ENCODE peak calls at places on chromosomes 1 and 21, in five cellular contexts. A is iPS DF 19.7; W is stimulated activated CD4-positive, alpha-beta T cell treated with anti-CD3 and anti-CD28 coated beads, Interleukin-15, amount 100 ng/mL, for 1 hour; Z is putamen; N is cerebellar cortex. X is an unnamed sample.

GRCh38 chr1:41735587-41736290 is 183.0 kb downstream of the HIVEP3 start:
- DNase-seq in A (no peak), W (no peak), N (peak; percentile 48), Z (peak; percentile 78), X (no peak)

GRCh38 chr1:116961599-116961998 is 40.0 kb upstream of the CD101 start:
- DNase-seq in A (no peak), N (no peak), W (no peak), Z (no peak), X (no peak)

GRCh38 chr21:28439852-28440251 is 552.8 kb downstream of the LTN1 start:
- DNase-seq in A (no peak), W (no peak), N (no peak), Z (no peak), X (no peak)

GRCh38 chr1:4654764-4655673 is 610 bp downstream of the AJAP1 start:
- DNase-seq in Z (no peak), W (no peak), A (no peak), N (no peak), X (no peak)

GRCh38 chr1:3312894-3313578 is 141.4 kb upstream of the ARHGEF16 start:
- DNase-seq in N (no peak), Z (no peak), A (no peak), W (peak; percentile 42), X (peak; percentile 95)

GRCh38 chr21:25424045-25424444 is 183.2 kb downstream of the MRPL39 start:
- DNase-seq in N (no peak), A (no peak), Z (no peak), W (no peak), X (no peak)

GRCh38 chr1:198417041-198417440 is 123.4 kb downstream of the ATP6V1G3 start:
- DNase-seq in W (no peak), Z (no peak), N (no peak), A (no peak), X (no peak)

GRCh38 chr21:14487490-14488432 is 58.4 kb downstream of the SAMSN1 start:
- DNase-seq in N (no peak), Z (no peak), W (no peak), A (no peak), X (no peak)

GRCh38 chr1:53304527-53304926 is 23.3 kb downstream of the LRP8 start:
- DNase-seq in W (no peak), Z (no peak), A (no peak), N (no peak), X (no peak)

GRCh38 chr21:28447453-28447852 is 545.2 kb downstream of the LTN1 start:
- DNase-seq in A (no peak), N (no peak), W (no peak), Z (no peak), X (no peak)

GRCh38 chr1:62311473-62311943 is 7.7 kb downstream of the KANK4 start:
- DNase-seq in N (no peak), W (no peak), Z (no peak), A (no peak), X (no peak)

GRCh38 chr1:225250432-225250831 is 177.4 kb downstream of the LBR start:
- DNase-seq in N (no peak), W (no peak), Z (no peak), A (no peak), X (no peak)

GRCh38 chr1:186715887-186716809 is 35.9 kb upstream of the PTGS2 start:
- DNase-seq in W (no peak), N (no peak), A (no peak), Z (no peak), X (no peak)

X was measured in mesenteric fat pad.